ENCODE peak calls at places on chromosomes 3 and 15, in six cellular contexts. One of them, this sample, is unnamed.

GRCh38 chr3:16807981-16808380 is 76.8 kb upstream of the PLCL2 start:
- DNase-seq in stimulated activated CD8-positive, alpha-beta memory T cell treated with anti-CD3 and anti-CD28 coated beads, Interleukin-4, amount 100 ng/mL, for 48 hours: no peak
- DNase-seq in HEK293T: no peak
- DNase-seq in amniotic stem cell: no peak
- DNase-seq in Right ventricle myocardium superior: no peak
- DNase-seq in stromal cell of bone marrow: no peak
- DNase-seq in this sample: no peak

GRCh38 chr15:80121546-80121945 is 31.3 kb upstream of the FAH start:
- DNase-seq in stimulated activated CD8-positive, alpha-beta memory T cell treated with anti-CD3 and anti-CD28 coated beads, Interleukin-4, amount 100 ng/mL, for 48 hours: no peak
- DNase-seq in HEK293T: no peak
- DNase-seq in amniotic stem cell: no peak
- DNase-seq in Right ventricle myocardium superior: no peak
- DNase-seq in stromal cell of bone marrow: no peak
- DNase-seq in this sample: no peak

GRCh38 chr15:51335538-51335961 is 2.8 kb downstream of the CYP19A1 start:
- DNase-seq in stimulated activated CD8-positive, alpha-beta memory T cell treated with anti-CD3 and anti-CD28 coated beads, Interleukin-4, amount 100 ng/mL, for 48 hours: no peak
- DNase-seq in HEK293T: no peak
- DNase-seq in amniotic stem cell: no peak
- DNase-seq in Right ventricle myocardium superior: no peak
- DNase-seq in stromal cell of bone marrow: no peak
- DNase-seq in this sample: no peak

GRCh38 chr15:66472176-66472999 is 25.2 kb downstream of the SNAPC5 start:
- DNase-seq in stimulated activated CD8-positive, alpha-beta memory T cell treated with anti-CD3 and anti-CD28 coated beads, Interleukin-4, amount 100 ng/mL, for 48 hours: peak; percentile 28
- DNase-seq in HEK293T: no peak
- DNase-seq in amniotic stem cell: no peak
- DNase-seq in Right ventricle myocardium superior: no peak
- DNase-seq in stromal cell of bone marrow: peak; percentile 13
- DNase-seq in this sample: no peak

GRCh38 chr3:63514678-63515077 is 137.8 kb upstream of the SNTN start:
- DNase-seq in stimulated activated CD8-positive, alpha-beta memory T cell treated with anti-CD3 and anti-CD28 coated beads, Interleukin-4, amount 100 ng/mL, for 48 hours: no peak
- DNase-seq in HEK293T: no peak
- DNase-seq in amniotic stem cell: no peak
- DNase-seq in Right ventricle myocardium superior: no peak
- DNase-seq in stromal cell of bone marrow: no peak
- DNase-seq in this sample: no peak

GRCh38 chr3:30443756-30444673 is 162.4 kb upstream of the TGFBR2 start:
- DNase-seq in stimulated activated CD8-positive, alpha-beta memory T cell treated with anti-CD3 and anti-CD28 coated beads, Interleukin-4, amount 100 ng/mL, for 48 hours: no peak
- DNase-seq in HEK293T: no peak
- DNase-seq in amniotic stem cell: no peak
- DNase-seq in Right ventricle myocardium superior: no peak
- DNase-seq in stromal cell of bone marrow: peak; percentile 54
- DNase-seq in this sample: no peak

GRCh38 chr15:68199340-68199739 is 5.8 kb downstream of the CALML4 start:
- DNase-seq in stimulated activated CD8-positive, alpha-beta memory T cell treated with anti-CD3 and anti-CD28 coated beads, Interleukin-4, amount 100 ng/mL, for 48 hours: no peak
- DNase-seq in HEK293T: no peak
- DNase-seq in amniotic stem cell: no peak
- DNase-seq in Right ventricle myocardium superior: no peak
- DNase-seq in stromal cell of bone marrow: no peak
- DNase-seq in this sample: no peak

GRCh38 chr3:53213276-53213675 is 42.5 kb downstream of the TKT start:
- DNase-seq in stimulated activated CD8-positive, alpha-beta memory T cell treated with anti-CD3 and anti-CD28 coated beads, Interleukin-4, amount 100 ng/mL, for 48 hours: no peak
- DNase-seq in HEK293T: no peak
- DNase-seq in amniotic stem cell: no peak
- DNase-seq in Right ventricle myocardium superior: peak; percentile 4
- DNase-seq in stromal cell of bone marrow: no peak
- DNase-seq in this sample: no peak

GRCh38 chr3:78268716-78269668 is 1229.1 kb downstream of the ROBO2 start:
- DNase-seq in stimulated activated CD8-positive, alpha-beta memory T cell treated with anti-CD3 and anti-CD28 coated beads, Interleukin-4, amount 100 ng/mL, for 48 hours: no peak
- DNase-seq in HEK293T: no peak
- DNase-seq in amniotic stem cell: no peak
- DNase-seq in Right ventricle myocardium superior: no peak
- DNase-seq in stromal cell of bone marrow: no peak
- DNase-seq in this sample: no peak

GRCh38 chr15:89823836-89824606 is 9.4 kb upstream of the ANPEP start:
- DNase-seq in stimulated activated CD8-positive, alpha-beta memory T cell treated with anti-CD3 and anti-CD28 coated beads, Interleukin-4, amount 100 ng/mL, for 48 hours: no peak
- DNase-seq in HEK293T: no peak
- DNase-seq in amniotic stem cell: no peak
- DNase-seq in Right ventricle myocardium superior: no peak
- DNase-seq in stromal cell of bone marrow: no peak
- DNase-seq in this sample: no peak

GRCh38 chr15:39336926-39337325 is 244.0 kb upstream of the THBS1 start:
- DNase-seq in stimulated activated CD8-positive, alpha-beta memory T cell treated with anti-CD3 and anti-CD28 coated beads, Interleukin-4, amount 100 ng/mL, for 48 hours: no peak
- DNase-seq in HEK293T: no peak
- DNase-seq in amniotic stem cell: no peak
- DNase-seq in Right ventricle myocardium superior: no peak
- DNase-seq in stromal cell of bone marrow: no peak
- DNase-seq in this sample: no peak

GRCh38 chr3:23991236-23992050 is 46.4 kb downstream of the NR1D2 start:
- DNase-seq in stimulated activated CD8-positive, alpha-beta memory T cell treated with anti-CD3 and anti-CD28 coated beads, Interleukin-4, amount 100 ng/mL, for 48 hours: no peak
- DNase-seq in HEK293T: no peak
- DNase-seq in amniotic stem cell: no peak
- DNase-seq in Right ventricle myocardium superior: no peak
- DNase-seq in stromal cell of bone marrow: no peak
- DNase-seq in this sample: no peak

GRCh38 chr15:28099555-28100140 is 533 bp upstream of the OCA2 start:
- DNase-seq in stimulated activated CD8-positive, alpha-beta memory T cell treated with anti-CD3 and anti-CD28 coated beads, Interleukin-4, amount 100 ng/mL, for 48 hours: no peak
- DNase-seq in HEK293T: no peak
- DNase-seq in amniotic stem cell: no peak
- DNase-seq in Right ventricle myocardium superior: no peak
- DNase-seq in stromal cell of bone marrow: no peak
- DNase-seq in this sample: no peak

GRCh38 chr3:189235214-189235613 is 63.4 kb downstream of the TPRG1 start:
- DNase-seq in stimulated activated CD8-positive, alpha-beta memory T cell treated with anti-CD3 and anti-CD28 coated beads, Interleukin-4, amount 100 ng/mL, for 48 hours: no peak
- DNase-seq in HEK293T: no peak
- DNase-seq in amniotic stem cell: no peak
- DNase-seq in Right ventricle myocardium superior: no peak
- DNase-seq in stromal cell of bone marrow: no peak
- DNase-seq in this sample: no peak

GRCh38 chr3:134312873-134313838 is 61.1 kb downstream of the AMOTL2 start:
- DNase-seq in stimulated activated CD8-positive, alpha-beta memory T cell treated with anti-CD3 and anti-CD28 coated beads, Interleukin-4, amount 100 ng/mL, for 48 hours: no peak
- DNase-seq in HEK293T: no peak
- DNase-seq in amniotic stem cell: no peak
- DNase-seq in Right ventricle myocardium superior: peak; percentile 88
- DNase-seq in stromal cell of bone marrow: no peak
- DNase-seq in this sample: peak; percentile 84

This sample was measured in psoas muscle.